ENCODE peak calls at places on chromosome 12, in five cellular contexts. Q is psoas muscle; H is testis; U is naive thymus-derived CD4-positive, alpha-beta T cell; K is left ventricle myocardium inferior. E is an unnamed sample. For H3K4me1 and H3K36me3, the result is how much of the 10 kb centered on the place peaks cover.

GRCh38 chr12:43063642-43064041 is 474.1 kb upstream of the PRICKLE1 start:
- DNase-seq in Q (no peak), H (no peak), U (no peak), K (no peak), E (no peak)

GRCh38 chr12:67483871-67484554 is 164.5 kb upstream of the DYRK2 start:
- DNase-seq in Q (no peak), H (no peak), U (no peak), K (no peak), E (no peak)

GRCh38 chr12:75812341-75813018 is 219.1 kb downstream of the PHLDA1 start:
- DNase-seq in Q (no peak), H (no peak), U (no peak), K (no peak), E (peak)

GRCh38 chr12:108814462-108815211 is 42.7 kb downstream of the SSH1 start:
- DNase-seq in Q (no peak), H (no peak), U (no peak), K (no peak), E (no peak)

GRCh38 chr12:118981285-118982201 is at the start of gene SRRM4:
- DNase-seq in Q (peak), H (peak), U (no peak), K (no peak), E (peak)

GRCh38 chr12:1306096-1306495 is 288.3 kb downstream of the FBXL14 start:
- DNase-seq in Q (no peak), H (no peak), U (no peak), K (no peak), E (no peak)

GRCh38 chr12:117140397-117141096 is 41.3 kb upstream of the TESC start:
- DNase-seq in Q (no peak), H (no peak), U (no peak), K (no peak), E (no peak)

GRCh38 chr12:71888521-71888920 is 49.0 kb downstream of the TBC1D15 start:
- DNase-seq in Q (no peak), H (no peak), U (no peak), K (no peak), E (no peak)

GRCh38 chr12:131035268-131035681 is 81.6 kb downstream of the ADGRD1 start:
- DNase-seq in Q (no peak), H (no peak), U (no peak), K (no peak), E (no peak)

GRCh38 chr12:60072911-60073310 is 477.1 kb downstream of the SLC16A7 start:
- DNase-seq in Q (no peak), H (no peak), U (no peak), K (no peak), E (no peak)

GRCh38 chr12:125272252-125272980 is 207.2 kb downstream of the AACS start:
- DNase-seq in Q (no peak), H (no peak), U (no peak), K (no peak), E (no peak)

GRCh38 chr12:108090107-108090899 is 38.8 kb upstream of the WSCD2 start:
- DNase-seq in Q (no peak), H (peak), U (no peak), K (no peak), E (no peak)

GRCh38 chr12:132602578-132603239 is 7.7 kb downstream of the LRCOL1 start:
- DNase-seq in Q (no peak), H (no peak), U (no peak), K (no peak), E (no peak)

GRCh38 chr12:1553987-1554982 is 40.1 kb downstream of the FBXL14 start:
- DNase-seq in Q (no peak), H (no peak), U (no peak), K (no peak), E (no peak)

GRCh38 chr12:12185424-12185823 is 81.4 kb downstream of the LRP6 start:
- DNase-seq in Q (no peak), H (no peak), U (no peak), K (no peak), E (no peak)

GRCh38 chr12:90020006-90020405 is 311.4 kb upstream of the ATP2B1 start:
- DNase-seq in Q (no peak), H (no peak), U (no peak), K (no peak), E (no peak)

GRCh38 chr12:54562720-54563356 is 13.4 kb downstream of the PDE1B start:
- DNase-seq in Q (no peak), H (no peak), U (no peak), K (no peak), E (no peak)

GRCh38 chr12:116674643-116675183 is 63.2 kb downstream of the SPRING1 start:
- DNase-seq in Q (no peak), H (no peak), U (no peak), K (no peak), E (no peak)

GRCh38 chr12:58877243-58877743 is 43.0 kb downstream of the LRIG3 start:
- DNase-seq in Q (no peak), H (no peak), U (no peak), K (no peak), E (peak)

DNA sequence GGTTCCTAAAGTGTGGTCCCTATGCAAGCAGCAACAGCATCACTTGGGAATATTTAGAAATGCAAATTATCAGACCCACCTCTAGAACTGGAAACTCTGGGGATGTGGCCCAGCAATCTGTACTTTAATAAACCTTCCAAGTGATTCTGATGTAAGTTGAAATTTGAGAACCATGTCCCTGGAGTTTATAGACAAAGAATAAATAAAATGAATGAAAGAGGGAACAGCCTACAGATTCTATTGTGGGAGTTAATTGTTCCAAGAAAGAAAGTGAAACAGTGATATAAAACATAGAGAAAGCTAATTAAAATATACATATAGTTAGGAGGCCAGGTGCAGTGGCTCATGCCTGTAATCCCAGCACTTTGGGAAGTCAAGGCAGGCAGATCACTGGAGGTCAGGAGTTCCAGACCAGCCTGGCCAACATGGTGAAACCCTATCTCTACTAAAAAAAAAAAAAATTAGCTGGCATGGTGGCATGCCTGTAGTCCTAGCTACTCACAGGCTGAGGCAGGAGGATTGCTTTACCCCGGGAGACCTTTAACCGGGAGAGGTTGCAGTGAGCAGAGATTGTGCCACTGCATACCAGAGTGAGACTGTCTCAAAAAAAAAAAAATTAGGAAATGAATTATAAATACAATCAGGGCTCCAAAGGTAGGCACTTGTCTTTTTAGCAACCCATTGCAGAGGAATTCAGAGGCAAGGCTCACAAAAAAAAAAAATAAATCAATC is 507.5 kb downstream of the NAV3 start:
- DNase-seq in Q (no peak), H (no peak), U (no peak), K (no peak), E (no peak)
- H3K4me1 ChIP-seq in Q (under half), H (under half), U (under half), K (under half), E (under half)

GRCh38 chr12:103928736-103929050 is 1.5 kb upstream of the HSP90B1 start:
- DNase-seq in Q (no peak), H (peak), U (no peak), K (peak), E (peak)

GRCh38 chr12:103929909-103930786 is at the start of gene HSP90B1:
- DNase-seq in Q (peak), H (peak), U (peak), K (peak), E (peak)

GRCh38 chr12:103933237-103933636 is 3.0 kb downstream of the HSP90B1 start:
- DNase-seq in Q (no peak), H (no peak), U (no peak), K (no peak), E (no peak)

GRCh38 chr12:103929051-103929908 is 930 bp upstream of the HSP90B1 start:
- DNase-seq in Q (peak), H (peak), U (peak), K (peak), E (peak)

DNA sequence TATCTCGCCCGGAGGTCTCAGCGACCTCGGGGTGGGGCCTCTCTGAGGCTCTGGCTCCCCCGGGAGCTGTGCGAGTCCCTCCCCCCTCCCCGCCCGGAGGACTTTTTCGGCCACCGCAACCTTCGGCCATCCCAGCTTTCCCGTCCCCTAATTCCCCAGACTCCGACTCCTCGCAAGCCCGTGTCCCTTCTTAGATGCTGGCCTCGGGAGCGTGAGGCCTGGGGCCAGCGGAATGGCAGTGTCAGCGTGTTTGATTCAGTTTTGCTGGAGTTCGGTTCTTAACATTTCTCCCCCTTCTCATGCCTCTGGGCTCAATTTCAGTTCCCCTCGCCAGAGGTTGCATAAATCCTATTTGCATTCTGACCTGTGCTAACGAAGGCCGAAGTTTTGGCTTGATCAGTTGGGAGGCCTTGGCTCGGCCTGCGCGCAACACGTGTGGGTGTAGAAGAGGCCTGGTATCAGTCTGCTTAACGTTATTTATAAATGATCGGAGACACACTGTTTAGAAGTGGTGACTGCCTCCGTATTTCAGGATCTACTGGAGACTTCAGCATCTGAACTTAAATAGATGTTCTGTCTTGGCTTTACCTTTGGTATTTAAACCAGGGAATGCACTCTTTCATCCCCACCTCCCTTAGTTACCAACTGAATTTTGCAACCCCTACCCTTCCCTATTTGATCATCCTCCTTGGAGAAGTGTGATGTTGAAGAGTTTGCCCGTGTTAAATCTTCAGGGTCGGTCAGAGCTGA is 752 bp downstream of the HSP90B1 start:
- DNase-seq in Q (peak), H (peak), U (no peak), K (peak), E (peak)
- H3K36me3 ChIP-seq in Q (under half), H (under half), U (under half), K (under half), E (under half)

DNA sequence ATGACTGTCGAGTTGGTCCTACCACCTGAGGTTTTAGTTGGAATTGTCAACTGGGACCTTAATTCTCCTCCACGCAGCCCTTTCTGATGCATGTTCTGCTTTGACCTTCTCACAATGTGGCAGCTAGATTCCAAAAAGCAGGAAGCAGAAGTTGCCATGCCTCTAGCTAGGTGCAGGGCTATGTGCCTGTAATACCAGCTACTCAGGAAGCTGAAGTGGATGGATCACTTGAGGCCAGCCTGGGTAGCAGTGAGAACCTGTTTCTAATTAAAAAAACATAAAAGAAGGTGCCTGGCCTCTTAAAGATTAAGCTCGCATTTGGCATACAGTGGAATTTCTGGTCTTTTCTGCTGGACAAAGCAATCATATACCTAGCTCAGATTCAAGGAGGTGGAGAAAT is 77.1 kb downstream of the FGD4 start:
- DNase-seq in Q (no peak), H (no peak), U (no peak), K (no peak), E (no peak)
- H3K4me1 ChIP-seq in Q (under half), H (under half), U (under half), K (under half), E (under half)

GRCh38 chr12:53286448-53286847 is 8.9 kb upstream of the PFDN5 start:
- DNase-seq in Q (no peak), H (no peak), U (no peak), K (no peak), E (no peak)
- H3K36me3 ChIP-seq in Q (under half), H (under half), U (under half), K (under half), E (under half)

GRCh38 chr12:26940820-26941219 is 2.5 kb downstream of the FGFR1OP2 start:
- DNase-seq in Q (no peak), H (no peak), U (no peak), K (no peak), E (no peak)

GRCh38 chr12:26937863-26938659 is at the start of the genes FGFR1OP2 and INTS13:
- DNase-seq in Q (peak), H (peak), U (peak), K (peak), E (peak)

GRCh38 chr12:26938660-26939185 is 453 bp downstream of the FGFR1OP2 start:
- DNase-seq in Q (no peak), H (no peak), U (no peak), K (no peak), E (no peak)

GRCh38 chr12:26939953-26940352 is 1.7 kb downstream of the FGFR1OP2 start:
- DNase-seq in Q (no peak), H (no peak), U (peak), K (no peak), E (no peak)

DNA sequence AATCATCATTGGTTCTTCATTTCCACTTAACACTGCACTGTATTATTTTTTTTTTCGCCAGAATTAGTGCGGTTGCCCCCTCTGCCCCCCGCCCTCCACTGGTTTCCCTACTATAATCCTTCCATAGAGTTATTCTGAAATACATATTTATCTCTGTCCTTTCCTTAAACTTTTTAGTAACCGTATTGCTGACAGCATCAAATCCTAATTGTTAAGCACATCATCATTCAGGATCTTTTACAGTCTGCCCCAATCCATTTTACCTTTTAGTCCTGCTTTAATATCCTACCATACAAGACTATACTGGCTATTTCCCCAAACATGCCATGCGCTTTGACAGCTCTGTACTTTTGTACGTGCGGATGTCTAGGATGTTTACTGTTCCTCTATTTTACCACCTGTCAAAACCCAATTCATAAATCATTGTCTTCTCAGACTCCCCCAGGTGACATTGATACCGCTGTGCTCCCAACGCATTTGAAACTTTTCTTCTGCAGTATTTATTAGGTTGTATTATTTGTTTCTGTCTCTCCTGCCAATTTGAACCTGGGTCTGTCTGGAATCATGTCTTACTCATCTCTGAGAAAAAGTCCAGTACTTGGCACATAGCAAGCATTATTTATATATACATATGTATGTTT is 1.0 kb downstream of the FGFR1OP2 start:
- DNase-seq in Q (no peak), H (no peak), U (peak), K (no peak), E (no peak)
- H3K4me1 ChIP-seq in Q (half or more), H (under half), U (under half), K (half or more), E (under half)

GRCh38 chr12:3564861-3565260 is 73.9 kb downstream of the PRMT8 start:
- DNase-seq in Q (no peak), H (no peak), U (no peak), K (no peak), E (no peak)
- H3K36me3 ChIP-seq in Q (under half), H (under half), U (under half), K (under half), E (under half)

GRCh38 chr12:104649913-104650312 is 193.2 kb downstream of the CHST11 start:
- DNase-seq in Q (no peak), H (no peak), U (no peak), K (no peak), E (no peak)
- H3K4me1 ChIP-seq in Q (under half), H (under half), U (under half), K (under half), E (under half)

GRCh38 chr12:38144049-38144448 is 172.5 kb upstream of the ALG10B start:
- DNase-seq in Q (no peak), H (no peak), U (no peak), K (no peak), E (no peak)
- H3K36me3 ChIP-seq in Q (under half), H (under half), U (under half), K (under half), E (under half)

DNA sequence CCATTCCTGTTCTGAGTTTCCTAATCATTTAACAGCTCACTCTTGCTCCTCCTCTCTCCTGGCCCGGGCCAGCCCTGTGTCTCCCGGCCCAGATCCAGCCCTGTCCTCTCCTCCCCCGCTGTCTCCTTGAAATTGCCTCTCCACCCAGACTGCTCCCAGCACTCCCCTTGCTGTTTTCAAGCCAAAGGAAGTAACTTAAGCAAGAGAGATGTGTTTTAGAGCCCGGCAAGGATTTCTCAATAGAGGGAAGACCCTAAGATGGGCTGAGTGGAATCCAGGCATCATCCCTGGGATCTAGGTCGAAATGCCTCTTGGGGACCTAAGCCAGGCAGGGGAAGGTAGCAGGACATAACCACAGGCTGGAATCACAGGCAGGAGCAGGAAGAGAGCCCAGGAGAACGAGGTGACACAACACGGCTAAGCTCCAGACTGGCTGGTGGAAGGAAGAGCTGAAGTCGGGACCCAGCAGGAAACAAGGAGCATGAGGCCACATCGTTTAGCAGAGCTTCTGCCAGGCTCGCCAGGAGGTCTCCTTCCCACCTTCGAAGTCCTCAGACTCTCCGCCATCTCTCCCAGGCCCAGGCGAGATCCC is 2.0 kb upstream of the LRP1-AS start:
- DNase-seq in Q (peak), H (peak), U (no peak), K (peak), E (peak)
- H3K4me1 ChIP-seq in Q (under half), H (half or more), U (under half), K (half or more), E (half or more)

E was measured in hepatocyte.